ENCODE peak calls at places on chromosomes 16 and 17, in eight cellular contexts. One of them, this sample, is unnamed.

GRCh38 chr16:53809088-53809951 is 105.4 kb downstream of the FTO start:
- ATAC-seq in HCT116: no peak
- ATAC-seq in upper lobe of left lung: no peak
- ATAC-seq in pancreas: no peak
- ATAC-seq in stimulated activated naive B cell treated with anti-CD40 and anti-IgM and Interleukin-4, amounts not matched to agents 10 μg/mL and 1 μg/mL and 100 μg/mL, for 72 hours: no peak
- ATAC-seq in T-cell: no peak
- ATAC-seq in activated naive CD8-positive, alpha-beta T cell treated with anti-CD3 and anti-CD28 coated beads, Interleukin-2, amount 50 U/mL, for 24 hours: no peak
- ATAC-seq in omental fat pad: no peak
- ATAC-seq in this sample: no peak

GRCh38 chr16:79337906-79338305 is 262.6 kb downstream of the MAF start:
- ATAC-seq in HCT116: no peak
- ATAC-seq in upper lobe of left lung: no peak
- ATAC-seq in pancreas: no peak
- ATAC-seq in stimulated activated naive B cell treated with anti-CD40 and anti-IgM and Interleukin-4, amounts not matched to agents 10 μg/mL and 1 μg/mL and 100 μg/mL, for 72 hours: no peak
- ATAC-seq in T-cell: no peak
- ATAC-seq in activated naive CD8-positive, alpha-beta T cell treated with anti-CD3 and anti-CD28 coated beads, Interleukin-2, amount 50 U/mL, for 24 hours: no peak
- ATAC-seq in omental fat pad: no peak
- ATAC-seq in this sample: no peak

GRCh38 chr16:56848955-56849689 is 15.9 kb upstream of the SLC12A3 start:
- ATAC-seq in HCT116: peak; percentile 31
- ATAC-seq in upper lobe of left lung: peak; percentile 57
- ATAC-seq in pancreas: peak; percentile 62
- ATAC-seq in stimulated activated naive B cell treated with anti-CD40 and anti-IgM and Interleukin-4, amounts not matched to agents 10 μg/mL and 1 μg/mL and 100 μg/mL, for 72 hours: no peak
- ATAC-seq in T-cell: no peak
- ATAC-seq in activated naive CD8-positive, alpha-beta T cell treated with anti-CD3 and anti-CD28 coated beads, Interleukin-2, amount 50 U/mL, for 24 hours: no peak
- ATAC-seq in omental fat pad: peak; percentile 80
- ATAC-seq in this sample: no peak

GRCh38 chr17:5380491-5381135 is 38.8 kb downstream of the NUP88 start:
- ATAC-seq in HCT116: no peak
- ATAC-seq in upper lobe of left lung: no peak
- ATAC-seq in pancreas: peak; percentile 9
- ATAC-seq in stimulated activated naive B cell treated with anti-CD40 and anti-IgM and Interleukin-4, amounts not matched to agents 10 μg/mL and 1 μg/mL and 100 μg/mL, for 72 hours: no peak
- ATAC-seq in T-cell: no peak
- ATAC-seq in activated naive CD8-positive, alpha-beta T cell treated with anti-CD3 and anti-CD28 coated beads, Interleukin-2, amount 50 U/mL, for 24 hours: no peak
- ATAC-seq in omental fat pad: no peak
- ATAC-seq in this sample: no peak

GRCh38 chr16:50183316-50183715 is 30.2 kb downstream of the TENT4B start:
- ATAC-seq in HCT116: no peak
- ATAC-seq in upper lobe of left lung: peak; percentile 74
- ATAC-seq in pancreas: peak; percentile 65
- ATAC-seq in stimulated activated naive B cell treated with anti-CD40 and anti-IgM and Interleukin-4, amounts not matched to agents 10 μg/mL and 1 μg/mL and 100 μg/mL, for 72 hours: no peak
- ATAC-seq in T-cell: no peak
- ATAC-seq in activated naive CD8-positive, alpha-beta T cell treated with anti-CD3 and anti-CD28 coated beads, Interleukin-2, amount 50 U/mL, for 24 hours: no peak
- ATAC-seq in omental fat pad: peak; percentile 89
- ATAC-seq in this sample: no peak

GRCh38 chr17:50624321-50624935 is 10.3 kb upstream of the ABCC3 start:
- ATAC-seq in HCT116: no peak
- ATAC-seq in upper lobe of left lung: peak; percentile 31
- ATAC-seq in pancreas: no peak
- ATAC-seq in stimulated activated naive B cell treated with anti-CD40 and anti-IgM and Interleukin-4, amounts not matched to agents 10 μg/mL and 1 μg/mL and 100 μg/mL, for 72 hours: no peak
- ATAC-seq in T-cell: no peak
- ATAC-seq in activated naive CD8-positive, alpha-beta T cell treated with anti-CD3 and anti-CD28 coated beads, Interleukin-2, amount 50 U/mL, for 24 hours: no peak
- ATAC-seq in omental fat pad: no peak
- ATAC-seq in this sample: no peak

GRCh38 chr17:3890893-3891219 is 2.0 kb downstream of the CAMKK1 start:
- ATAC-seq in HCT116: no peak
- ATAC-seq in upper lobe of left lung: no peak
- ATAC-seq in pancreas: no peak
- ATAC-seq in stimulated activated naive B cell treated with anti-CD40 and anti-IgM and Interleukin-4, amounts not matched to agents 10 μg/mL and 1 μg/mL and 100 μg/mL, for 72 hours: no peak
- ATAC-seq in T-cell: no peak
- ATAC-seq in activated naive CD8-positive, alpha-beta T cell treated with anti-CD3 and anti-CD28 coated beads, Interleukin-2, amount 50 U/mL, for 24 hours: no peak
- ATAC-seq in omental fat pad: no peak
- ATAC-seq in this sample: no peak

GRCh38 chr16:12551530-12551929 is 252.2 kb downstream of the CPPED1 start:
- ATAC-seq in HCT116: no peak
- ATAC-seq in upper lobe of left lung: no peak
- ATAC-seq in pancreas: no peak
- ATAC-seq in stimulated activated naive B cell treated with anti-CD40 and anti-IgM and Interleukin-4, amounts not matched to agents 10 μg/mL and 1 μg/mL and 100 μg/mL, for 72 hours: no peak
- ATAC-seq in T-cell: peak; percentile 66
- ATAC-seq in activated naive CD8-positive, alpha-beta T cell treated with anti-CD3 and anti-CD28 coated beads, Interleukin-2, amount 50 U/mL, for 24 hours: no peak
- ATAC-seq in omental fat pad: no peak
- ATAC-seq in this sample: no peak

GRCh38 chr16:81693467-81694303 is 85.4 kb upstream of the PLCG2 start:
- ATAC-seq in HCT116: no peak
- ATAC-seq in upper lobe of left lung: no peak
- ATAC-seq in pancreas: no peak
- ATAC-seq in stimulated activated naive B cell treated with anti-CD40 and anti-IgM and Interleukin-4, amounts not matched to agents 10 μg/mL and 1 μg/mL and 100 μg/mL, for 72 hours: no peak
- ATAC-seq in T-cell: no peak
- ATAC-seq in activated naive CD8-positive, alpha-beta T cell treated with anti-CD3 and anti-CD28 coated beads, Interleukin-2, amount 50 U/mL, for 24 hours: no peak
- ATAC-seq in omental fat pad: no peak
- ATAC-seq in this sample: no peak

GRCh38 chr16:20910781-20911321 is 10.3 kb downstream of the LYRM1 start:
- ATAC-seq in HCT116: no peak
- ATAC-seq in upper lobe of left lung: peak; percentile 86
- ATAC-seq in pancreas: peak; percentile 82
- ATAC-seq in stimulated activated naive B cell treated with anti-CD40 and anti-IgM and Interleukin-4, amounts not matched to agents 10 μg/mL and 1 μg/mL and 100 μg/mL, for 72 hours: peak; percentile 45
- ATAC-seq in T-cell: no peak
- ATAC-seq in activated naive CD8-positive, alpha-beta T cell treated with anti-CD3 and anti-CD28 coated beads, Interleukin-2, amount 50 U/mL, for 24 hours: peak; percentile 83
- ATAC-seq in omental fat pad: peak; percentile 62
- ATAC-seq in this sample: no peak

GRCh38 chr16:2702438-2702825 is 17.6 kb downstream of the PRSS27 start:
- ATAC-seq in HCT116: no peak
- ATAC-seq in upper lobe of left lung: no peak
- ATAC-seq in pancreas: no peak
- ATAC-seq in stimulated activated naive B cell treated with anti-CD40 and anti-IgM and Interleukin-4, amounts not matched to agents 10 μg/mL and 1 μg/mL and 100 μg/mL, for 72 hours: no peak
- ATAC-seq in T-cell: no peak
- ATAC-seq in activated naive CD8-positive, alpha-beta T cell treated with anti-CD3 and anti-CD28 coated beads, Interleukin-2, amount 50 U/mL, for 24 hours: no peak
- ATAC-seq in omental fat pad: no peak
- ATAC-seq in this sample: no peak

GRCh38 chr17:32142038-32142856 is at the start of gene RHOT1:
- ATAC-seq in HCT116: peak; percentile 70
- ATAC-seq in upper lobe of left lung: peak; percentile 87
- ATAC-seq in pancreas: peak; percentile 82
- ATAC-seq in stimulated activated naive B cell treated with anti-CD40 and anti-IgM and Interleukin-4, amounts not matched to agents 10 μg/mL and 1 μg/mL and 100 μg/mL, for 72 hours: peak; percentile 79
- ATAC-seq in T-cell: peak; percentile 90
- ATAC-seq in activated naive CD8-positive, alpha-beta T cell treated with anti-CD3 and anti-CD28 coated beads, Interleukin-2, amount 50 U/mL, for 24 hours: peak; percentile 70
- ATAC-seq in omental fat pad: peak; percentile 71
- ATAC-seq in this sample: peak; percentile 90

GRCh38 chr17:4858880-4859260 is 25.7 kb downstream of the MINK1 start:
- ATAC-seq in HCT116: peak; percentile 65
- ATAC-seq in upper lobe of left lung: peak; percentile 35
- ATAC-seq in pancreas: peak; percentile 87
- ATAC-seq in stimulated activated naive B cell treated with anti-CD40 and anti-IgM and Interleukin-4, amounts not matched to agents 10 μg/mL and 1 μg/mL and 100 μg/mL, for 72 hours: no peak
- ATAC-seq in T-cell: no peak
- ATAC-seq in activated naive CD8-positive, alpha-beta T cell treated with anti-CD3 and anti-CD28 coated beads, Interleukin-2, amount 50 U/mL, for 24 hours: no peak
- ATAC-seq in omental fat pad: peak; percentile 67
- ATAC-seq in this sample: no peak

GRCh38 chr17:76793775-76794174 is 55.9 kb downstream of the MFSD11 start:
- ATAC-seq in HCT116: peak; percentile 85
- ATAC-seq in upper lobe of left lung: no peak
- ATAC-seq in pancreas: no peak
- ATAC-seq in stimulated activated naive B cell treated with anti-CD40 and anti-IgM and Interleukin-4, amounts not matched to agents 10 μg/mL and 1 μg/mL and 100 μg/mL, for 72 hours: no peak
- ATAC-seq in T-cell: no peak
- ATAC-seq in activated naive CD8-positive, alpha-beta T cell treated with anti-CD3 and anti-CD28 coated beads, Interleukin-2, amount 50 U/mL, for 24 hours: no peak
- ATAC-seq in omental fat pad: no peak
- ATAC-seq in this sample: no peak

GRCh38 chr17:32127156-32127897 is 15.0 kb upstream of the RHOT1 start:
- ATAC-seq in HCT116: peak; percentile 96
- ATAC-seq in upper lobe of left lung: peak; percentile 99
- ATAC-seq in pancreas: peak; percentile 97
- ATAC-seq in stimulated activated naive B cell treated with anti-CD40 and anti-IgM and Interleukin-4, amounts not matched to agents 10 μg/mL and 1 μg/mL and 100 μg/mL, for 72 hours: peak; percentile 99
- ATAC-seq in T-cell: peak; percentile 99
- ATAC-seq in activated naive CD8-positive, alpha-beta T cell treated with anti-CD3 and anti-CD28 coated beads, Interleukin-2, amount 50 U/mL, for 24 hours: peak; percentile 100
- ATAC-seq in omental fat pad: peak; percentile 95
- ATAC-seq in this sample: peak; percentile 97

GRCh38 chr17:3761061-3761917 is 37.6 kb downstream of the HASPIN start:
- ATAC-seq in HCT116: no peak
- ATAC-seq in upper lobe of left lung: no peak
- ATAC-seq in pancreas: no peak
- ATAC-seq in stimulated activated naive B cell treated with anti-CD40 and anti-IgM and Interleukin-4, amounts not matched to agents 10 μg/mL and 1 μg/mL and 100 μg/mL, for 72 hours: no peak
- ATAC-seq in T-cell: no peak
- ATAC-seq in activated naive CD8-positive, alpha-beta T cell treated with anti-CD3 and anti-CD28 coated beads, Interleukin-2, amount 50 U/mL, for 24 hours: no peak
- ATAC-seq in omental fat pad: no peak
- ATAC-seq in this sample: no peak

GRCh38 chr17:38427160-38427949 is 909 bp upstream of the ARHGAP23 start:
- ATAC-seq in HCT116: no peak
- ATAC-seq in upper lobe of left lung: no peak
- ATAC-seq in pancreas: no peak
- ATAC-seq in stimulated activated naive B cell treated with anti-CD40 and anti-IgM and Interleukin-4, amounts not matched to agents 10 μg/mL and 1 μg/mL and 100 μg/mL, for 72 hours: no peak
- ATAC-seq in T-cell: no peak
- ATAC-seq in activated naive CD8-positive, alpha-beta T cell treated with anti-CD3 and anti-CD28 coated beads, Interleukin-2, amount 50 U/mL, for 24 hours: no peak
- ATAC-seq in omental fat pad: no peak
- ATAC-seq in this sample: no peak

GRCh38 chr16:14529010-14529669 is 100.9 kb downstream of the PARN start:
- ATAC-seq in HCT116: peak; percentile 86
- ATAC-seq in upper lobe of left lung: peak; percentile 88
- ATAC-seq in pancreas: peak; percentile 93
- ATAC-seq in stimulated activated naive B cell treated with anti-CD40 and anti-IgM and Interleukin-4, amounts not matched to agents 10 μg/mL and 1 μg/mL and 100 μg/mL, for 72 hours: peak; percentile 68
- ATAC-seq in T-cell: peak; percentile 48
- ATAC-seq in activated naive CD8-positive, alpha-beta T cell treated with anti-CD3 and anti-CD28 coated beads, Interleukin-2, amount 50 U/mL, for 24 hours: no peak
- ATAC-seq in omental fat pad: peak; percentile 75
- ATAC-seq in this sample: no peak

GRCh38 chr17:74712756-74713155 is at the start of gene CD300LF:
- ATAC-seq in HCT116: no peak
- ATAC-seq in upper lobe of left lung: peak; percentile 89
- ATAC-seq in pancreas: peak; percentile 75
- ATAC-seq in stimulated activated naive B cell treated with anti-CD40 and anti-IgM and Interleukin-4, amounts not matched to agents 10 μg/mL and 1 μg/mL and 100 μg/mL, for 72 hours: peak; percentile 83
- ATAC-seq in T-cell: no peak
- ATAC-seq in activated naive CD8-positive, alpha-beta T cell treated with anti-CD3 and anti-CD28 coated beads, Interleukin-2, amount 50 U/mL, for 24 hours: peak; percentile 28
- ATAC-seq in omental fat pad: no peak
- ATAC-seq in this sample: peak; percentile 67

GRCh38 chr17:28917465-28917864 is 14.6 kb upstream of the DHRS13 start:
- ATAC-seq in HCT116: no peak
- ATAC-seq in upper lobe of left lung: no peak
- ATAC-seq in pancreas: no peak
- ATAC-seq in stimulated activated naive B cell treated with anti-CD40 and anti-IgM and Interleukin-4, amounts not matched to agents 10 μg/mL and 1 μg/mL and 100 μg/mL, for 72 hours: no peak
- ATAC-seq in T-cell: no peak
- ATAC-seq in activated naive CD8-positive, alpha-beta T cell treated with anti-CD3 and anti-CD28 coated beads, Interleukin-2, amount 50 U/mL, for 24 hours: no peak
- ATAC-seq in omental fat pad: no peak
- ATAC-seq in this sample: no peak

GRCh38 chr17:78725448-78726021 is 56.5 kb downstream of the CYTH1 start:
- ATAC-seq in HCT116: no peak
- ATAC-seq in upper lobe of left lung: no peak
- ATAC-seq in pancreas: no peak
- ATAC-seq in stimulated activated naive B cell treated with anti-CD40 and anti-IgM and Interleukin-4, amounts not matched to agents 10 μg/mL and 1 μg/mL and 100 μg/mL, for 72 hours: peak; percentile 79
- ATAC-seq in T-cell: peak; percentile 54
- ATAC-seq in activated naive CD8-positive, alpha-beta T cell treated with anti-CD3 and anti-CD28 coated beads, Interleukin-2, amount 50 U/mL, for 24 hours: peak; percentile 84
- ATAC-seq in omental fat pad: no peak
- ATAC-seq in this sample: peak; percentile 69

GRCh38 chr17:33288954-33289353 is 4.1 kb downstream of the ASIC2 start:
- ATAC-seq in HCT116: no peak
- ATAC-seq in upper lobe of left lung: no peak
- ATAC-seq in pancreas: no peak
- ATAC-seq in stimulated activated naive B cell treated with anti-CD40 and anti-IgM and Interleukin-4, amounts not matched to agents 10 μg/mL and 1 μg/mL and 100 μg/mL, for 72 hours: no peak
- ATAC-seq in T-cell: no peak
- ATAC-seq in activated naive CD8-positive, alpha-beta T cell treated with anti-CD3 and anti-CD28 coated beads, Interleukin-2, amount 50 U/mL, for 24 hours: no peak
- ATAC-seq in omental fat pad: no peak
- ATAC-seq in this sample: no peak

GRCh38 chr17:28892024-28892423 is 5.5 kb downstream of the FLOT2 start:
- ATAC-seq in HCT116: no peak
- ATAC-seq in upper lobe of left lung: no peak
- ATAC-seq in pancreas: no peak
- ATAC-seq in stimulated activated naive B cell treated with anti-CD40 and anti-IgM and Interleukin-4, amounts not matched to agents 10 μg/mL and 1 μg/mL and 100 μg/mL, for 72 hours: no peak
- ATAC-seq in T-cell: no peak
- ATAC-seq in activated naive CD8-positive, alpha-beta T cell treated with anti-CD3 and anti-CD28 coated beads, Interleukin-2, amount 50 U/mL, for 24 hours: no peak
- ATAC-seq in omental fat pad: no peak
- ATAC-seq in this sample: no peak

GRCh38 chr17:66781135-66781534 is 53.8 kb upstream of the CACNG5 start:
- ATAC-seq in HCT116: peak; percentile 49
- ATAC-seq in upper lobe of left lung: no peak
- ATAC-seq in pancreas: no peak
- ATAC-seq in stimulated activated naive B cell treated with anti-CD40 and anti-IgM and Interleukin-4, amounts not matched to agents 10 μg/mL and 1 μg/mL and 100 μg/mL, for 72 hours: no peak
- ATAC-seq in T-cell: no peak
- ATAC-seq in activated naive CD8-positive, alpha-beta T cell treated with anti-CD3 and anti-CD28 coated beads, Interleukin-2, amount 50 U/mL, for 24 hours: no peak
- ATAC-seq in omental fat pad: no peak
- ATAC-seq in this sample: no peak